ENCODE peak calls at places on chromosomes 3 and 15, in four cellular contexts. M is breast epithelium, Q is ovary, Y is left ventricle myocardium inferior. E is an unnamed sample.

GRCh38 chr15:55282284-55282833 is 7.3 kb downstream of the RAB27A start:
- DNase-seq in Q (no peak), M (no peak), Y (no peak), E (no peak)

GRCh38 chr3:64178419-64178818 is 46.8 kb downstream of the PRICKLE2 start:
- DNase-seq in Y (no peak), Q (no peak), M (no peak), E (no peak)

GRCh38 chr3:197026481-197026866 is 3.1 kb downstream of the MELTF start:
- DNase-seq in M (no peak), Y (no peak), Q (no peak), E (no peak)

GRCh38 chr3:137148917-137149316 is 191.1 kb downstream of the IL20RB start:
- DNase-seq in Q (no peak), Y (no peak), M (no peak), E (no peak)

GRCh38 chr15:77052556-77052955 is 18.4 kb downstream of the TSPAN3 start:
- DNase-seq in M (no peak), Q (no peak), Y (no peak), E (no peak)

GRCh38 chr3:50221051-50221412 is 15.0 kb upstream of the GNAI2 start:
- DNase-seq in Q (no peak), M (no peak), Y (no peak), E (no peak)

GRCh38 chr15:57662091-57662744 is 44.3 kb upstream of the POLR2M start:
- DNase-seq in M (no peak), Y (no peak), Q (no peak), E (no peak)

GRCh38 chr15:69049976-69050375 is 35.5 kb downstream of the NOX5 start:
- DNase-seq in M (no peak), Y (no peak), Q (no peak), E (no peak)

GRCh38 chr3:156751461-156752025 is 74.6 kb upstream of the LEKR1 start:
- DNase-seq in Y (peak; percentile 31), Q (peak; percentile 22), M (no peak), E (no peak)
- H3K4me3 ChIP-seq in Y (peak overlapping the region; percentile 34), Q (no peak overlapping the region), M (peak overlapping the region; percentile 21), E (no peak overlapping the region)

DNA sequence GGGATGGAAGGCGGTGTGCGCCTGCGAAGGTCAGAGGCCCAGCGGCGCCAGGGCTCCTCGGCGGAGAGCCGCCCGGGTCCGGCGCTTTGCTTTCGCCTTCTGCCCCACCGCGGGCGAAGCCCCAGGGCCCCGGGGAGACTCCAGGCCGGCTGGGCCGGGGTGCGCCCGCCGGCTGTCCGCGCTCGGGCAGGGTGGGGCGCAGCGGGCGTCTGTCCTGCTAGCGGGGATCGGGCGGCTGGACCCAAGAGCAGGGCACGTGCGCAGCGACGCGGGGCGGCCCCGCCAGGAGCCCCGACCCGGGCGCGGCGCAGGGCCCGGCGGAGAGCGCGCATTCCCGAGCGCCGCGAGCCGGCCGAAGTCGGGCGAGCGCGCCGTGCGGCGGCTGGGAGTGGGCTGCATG is 585 bp upstream of the ALDH1A3 start:
- DNase-seq in M (no peak), Q (no peak), Y (no peak), E (no peak)
- H3K4me3 ChIP-seq in M (peak overlapping the region; percentile 65), Q (peak overlapping the region; percentile 35), Y (peak overlapping the region; percentile 66), E (peak overlapping the region; percentile 32)

GRCh38 chr3:123129532-123129931 is 62.7 kb downstream of the PDIA5 start:
- DNase-seq in Y (no peak), M (no peak), Q (no peak), E (no peak)
- H3K4me3 ChIP-seq in Y (no peak overlapping the region), M (no peak overlapping the region), Q (no peak overlapping the region), E (no peak overlapping the region)

DNA sequence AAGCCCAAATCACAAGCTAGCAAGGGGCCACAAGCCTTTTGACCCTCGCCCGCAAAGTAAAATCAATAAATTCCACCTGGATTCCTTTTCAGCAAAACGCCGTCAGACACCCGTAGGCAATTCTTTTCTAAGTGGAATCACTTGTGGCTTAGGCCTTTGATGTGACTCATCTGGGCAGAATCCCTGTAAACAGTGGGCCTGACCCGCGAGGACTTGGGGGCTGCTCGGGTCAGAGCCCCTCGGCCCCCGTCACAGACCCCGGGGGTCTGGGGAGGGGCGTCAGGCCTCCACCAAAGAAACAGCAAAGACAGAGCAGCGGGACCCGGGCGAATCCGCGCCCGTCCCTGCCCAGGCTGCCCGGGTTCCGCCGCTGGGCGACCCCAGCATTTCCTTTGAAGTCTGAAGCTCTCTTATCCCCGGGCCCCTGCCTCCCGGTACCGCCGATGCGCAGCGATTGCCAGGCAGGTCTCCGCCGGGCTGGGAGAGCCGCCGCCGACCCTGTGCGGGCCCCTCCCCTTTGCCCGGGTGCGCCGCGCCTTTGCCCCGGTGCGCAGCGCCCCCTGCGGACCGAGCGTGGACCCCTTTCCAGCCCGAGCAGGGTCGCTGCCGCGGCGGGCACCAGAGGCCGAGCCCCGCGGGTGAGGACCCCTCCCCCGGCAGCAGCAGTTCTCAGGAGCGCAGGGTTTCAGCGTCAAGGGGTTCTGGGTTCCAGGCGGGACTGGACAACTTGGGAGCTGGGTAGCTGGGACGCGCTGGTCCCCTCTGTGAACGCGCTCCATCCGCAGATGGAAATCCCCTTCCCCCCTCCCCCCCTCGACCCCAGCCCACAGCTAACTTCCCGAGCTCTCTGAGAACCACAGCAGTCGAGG is 178.3 kb downstream of the UACA start:
- DNase-seq in M (no peak), Y (no peak), Q (no peak), E (no peak)
- H3K4me3 ChIP-seq in M (peak overlapping the region; percentile 30), Y (peak overlapping the region; percentile 54), Q (no peak overlapping the region), E (no peak overlapping the region)

DNA sequence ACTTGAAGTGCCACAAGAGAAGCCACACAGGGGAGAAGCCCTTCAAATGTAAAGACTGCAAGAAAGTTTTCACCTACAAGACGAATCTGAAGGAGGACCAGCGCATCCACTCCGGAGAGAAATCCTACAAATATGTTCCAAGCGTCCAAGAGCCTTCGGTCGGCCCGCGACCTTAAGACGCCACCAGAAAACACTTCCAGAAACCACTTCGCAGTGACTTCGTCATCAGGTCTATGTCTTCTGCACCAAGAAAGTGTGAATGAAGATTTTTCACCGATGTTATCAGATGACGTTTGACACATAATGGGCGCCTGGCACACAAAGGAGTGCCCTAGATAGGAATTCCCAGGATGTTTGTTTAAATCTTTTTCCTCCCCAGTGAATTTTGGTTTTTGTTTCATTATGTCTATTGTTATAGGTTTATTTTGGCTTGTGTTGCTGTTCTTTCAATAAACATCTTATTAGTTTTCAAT is 24.1 kb upstream of the ARPIN start:
- DNase-seq in M (no peak), Y (no peak), Q (no peak), E (no peak)
- H3K4me3 ChIP-seq in M (no peak overlapping the region), Y (no peak overlapping the region), Q (no peak overlapping the region), E (no peak overlapping the region)